ENCODE peak calls at places on chromosomes 1 and 21, in eight cellular contexts. One of them, this sample, is unnamed. For H3K36me3 and H3K27me3, the result is how much of the 10 kb centered on the place peaks cover.

GRCh38 chr1:181405584-181405983 is 77.7 kb upstream of the CACNA1E start:
- DNase-seq in colonic mucosa: no peak
- DNase-seq in tibial artery: no peak
- DNase-seq in SK-N-SH: no peak
- DNase-seq in transverse colon: no peak
- DNase-seq in heart left ventricle: no peak
- DNase-seq in WERI-Rb-1: no peak
- DNase-seq in osteoblast: no peak
- DNase-seq in this sample: no peak

GRCh38 chr1:152654110-152654509 is 9.1 kb upstream of the LCE2D start:
- DNase-seq in colonic mucosa: peak
- DNase-seq in tibial artery: no peak
- DNase-seq in SK-N-SH: peak
- DNase-seq in transverse colon: peak
- DNase-seq in heart left ventricle: no peak
- DNase-seq in WERI-Rb-1: peak
- DNase-seq in osteoblast: peak
- DNase-seq in this sample: peak

GRCh38 chr1:39130297-39130696 is 74.2 kb upstream of the MACF1 start:
- DNase-seq in colonic mucosa: no peak
- DNase-seq in tibial artery: no peak
- DNase-seq in SK-N-SH: no peak
- DNase-seq in transverse colon: no peak
- DNase-seq in heart left ventricle: no peak
- DNase-seq in WERI-Rb-1: no peak
- DNase-seq in osteoblast: peak
- DNase-seq in this sample: no peak

GRCh38 chr1:185741551-185741950 is 7.4 kb downstream of the HMCN1 start:
- DNase-seq in colonic mucosa: no peak
- DNase-seq in tibial artery: no peak
- DNase-seq in SK-N-SH: no peak
- DNase-seq in transverse colon: no peak
- DNase-seq in heart left ventricle: no peak
- DNase-seq in WERI-Rb-1: no peak
- DNase-seq in osteoblast: no peak
- DNase-seq in this sample: no peak

GRCh38 chr1:200737647-200738296 is 921 bp upstream of the CAMSAP2 start:
- DNase-seq in colonic mucosa: no peak
- DNase-seq in tibial artery: no peak
- DNase-seq in SK-N-SH: no peak
- DNase-seq in transverse colon: no peak
- DNase-seq in heart left ventricle: no peak
- DNase-seq in WERI-Rb-1: no peak
- DNase-seq in osteoblast: peak
- DNase-seq in this sample: no peak

GRCh38 chr1:115544131-115544530 is 97.6 kb upstream of the VANGL1 start:
- DNase-seq in colonic mucosa: no peak
- DNase-seq in tibial artery: no peak
- DNase-seq in SK-N-SH: no peak
- DNase-seq in transverse colon: no peak
- DNase-seq in heart left ventricle: no peak
- DNase-seq in WERI-Rb-1: no peak
- DNase-seq in osteoblast: no peak
- DNase-seq in this sample: no peak

GRCh38 chr1:213745451-213745850 is 242.3 kb upstream of the PROX1 start:
- DNase-seq in colonic mucosa: no peak
- DNase-seq in tibial artery: no peak
- DNase-seq in SK-N-SH: no peak
- DNase-seq in transverse colon: no peak
- DNase-seq in heart left ventricle: no peak
- DNase-seq in WERI-Rb-1: no peak
- DNase-seq in osteoblast: no peak
- DNase-seq in this sample: no peak

GRCh38 chr1:115142616-115143015 is 53.3 kb upstream of the TSPAN2 start:
- DNase-seq in colonic mucosa: no peak
- DNase-seq in tibial artery: no peak
- DNase-seq in SK-N-SH: no peak
- DNase-seq in transverse colon: no peak
- DNase-seq in heart left ventricle: no peak
- DNase-seq in WERI-Rb-1: no peak
- DNase-seq in osteoblast: peak
- DNase-seq in this sample: no peak

GRCh38 chr1:156560585-156561163 is 11.7 kb downstream of the IQGAP3 start:
- DNase-seq in colonic mucosa: no peak
- DNase-seq in tibial artery: no peak
- DNase-seq in SK-N-SH: peak
- DNase-seq in transverse colon: no peak
- DNase-seq in heart left ventricle: no peak
- DNase-seq in WERI-Rb-1: peak
- DNase-seq in osteoblast: no peak
- DNase-seq in this sample: no peak

GRCh38 chr1:64631346-64632052 is 113.4 kb upstream of the RAVER2 start:
- DNase-seq in colonic mucosa: no peak
- DNase-seq in tibial artery: no peak
- DNase-seq in SK-N-SH: no peak
- DNase-seq in transverse colon: no peak
- DNase-seq in heart left ventricle: no peak
- DNase-seq in WERI-Rb-1: no peak
- DNase-seq in osteoblast: no peak
- DNase-seq in this sample: no peak
- H3K36me3 ChIP-seq in colonic mucosa: under half
- H3K36me3 ChIP-seq in tibial artery: under half
- H3K36me3 ChIP-seq in SK-N-SH: under half
- H3K36me3 ChIP-seq in transverse colon: under half
- H3K36me3 ChIP-seq in heart left ventricle: under half
- H3K36me3 ChIP-seq in WERI-Rb-1: under half
- H3K36me3 ChIP-seq in osteoblast: under half
- H3K36me3 ChIP-seq in this sample: under half

GRCh38 chr1:65020774-65021173 is 54.4 kb upstream of the JAK1 start:
- DNase-seq in colonic mucosa: no peak
- DNase-seq in tibial artery: no peak
- DNase-seq in SK-N-SH: no peak
- DNase-seq in transverse colon: no peak
- DNase-seq in heart left ventricle: no peak
- DNase-seq in WERI-Rb-1: no peak
- DNase-seq in osteoblast: peak
- DNase-seq in this sample: no peak
- TF ChIP-seq CTCF in colonic mucosa: no peak
- TF ChIP-seq CTCF in tibial artery: no peak
- TF ChIP-seq CTCF in SK-N-SH: peak
- TF ChIP-seq CTCF in transverse colon: no peak
- TF ChIP-seq CTCF in heart left ventricle: peak
- TF ChIP-seq CTCF in WERI-Rb-1: peak
- TF ChIP-seq CTCF in osteoblast: peak
- TF ChIP-seq CTCF in this sample: peak

GRCh38 chr1:87922885-87923284 is 594.2 kb downstream of the LMO4 start:
- DNase-seq in colonic mucosa: no peak
- DNase-seq in tibial artery: no peak
- DNase-seq in SK-N-SH: no peak
- DNase-seq in transverse colon: no peak
- DNase-seq in heart left ventricle: no peak
- DNase-seq in WERI-Rb-1: no peak
- DNase-seq in osteoblast: no peak
- DNase-seq in this sample: no peak
- H3K27me3 ChIP-seq in colonic mucosa: under half
- H3K27me3 ChIP-seq in tibial artery: under half
- H3K27me3 ChIP-seq in SK-N-SH: under half
- H3K27me3 ChIP-seq in transverse colon: under half
- H3K27me3 ChIP-seq in heart left ventricle: under half
- H3K27me3 ChIP-seq in WERI-Rb-1: under half
- H3K27me3 ChIP-seq in osteoblast: under half
- H3K27me3 ChIP-seq in this sample: under half

GRCh38 chr21:32734214-32734613 is 6.4 kb upstream of the SYNJ1 start:
- DNase-seq in colonic mucosa: no peak
- DNase-seq in tibial artery: no peak
- DNase-seq in SK-N-SH: no peak
- DNase-seq in transverse colon: no peak
- DNase-seq in heart left ventricle: no peak
- DNase-seq in WERI-Rb-1: no peak
- DNase-seq in osteoblast: no peak
- DNase-seq in this sample: no peak

GRCh38 chr21:32741336-32741735 is 13.5 kb upstream of the SYNJ1 start:
- DNase-seq in colonic mucosa: no peak
- DNase-seq in tibial artery: no peak
- DNase-seq in SK-N-SH: no peak
- DNase-seq in transverse colon: no peak
- DNase-seq in heart left ventricle: no peak
- DNase-seq in WERI-Rb-1: no peak
- DNase-seq in osteoblast: no peak
- DNase-seq in this sample: no peak

GRCh38 chr21:32742470-32742869 is 14.7 kb upstream of the SYNJ1 start:
- DNase-seq in colonic mucosa: no peak
- DNase-seq in tibial artery: no peak
- DNase-seq in SK-N-SH: no peak
- DNase-seq in transverse colon: no peak
- DNase-seq in heart left ventricle: no peak
- DNase-seq in WERI-Rb-1: no peak
- DNase-seq in osteoblast: no peak
- DNase-seq in this sample: no peak

GRCh38 chr21:32735524-32735923 is 7.7 kb upstream of the SYNJ1 start:
- DNase-seq in colonic mucosa: no peak
- DNase-seq in tibial artery: no peak
- DNase-seq in SK-N-SH: no peak
- DNase-seq in transverse colon: no peak
- DNase-seq in heart left ventricle: no peak
- DNase-seq in WERI-Rb-1: no peak
- DNase-seq in osteoblast: peak
- DNase-seq in this sample: no peak

DNA sequence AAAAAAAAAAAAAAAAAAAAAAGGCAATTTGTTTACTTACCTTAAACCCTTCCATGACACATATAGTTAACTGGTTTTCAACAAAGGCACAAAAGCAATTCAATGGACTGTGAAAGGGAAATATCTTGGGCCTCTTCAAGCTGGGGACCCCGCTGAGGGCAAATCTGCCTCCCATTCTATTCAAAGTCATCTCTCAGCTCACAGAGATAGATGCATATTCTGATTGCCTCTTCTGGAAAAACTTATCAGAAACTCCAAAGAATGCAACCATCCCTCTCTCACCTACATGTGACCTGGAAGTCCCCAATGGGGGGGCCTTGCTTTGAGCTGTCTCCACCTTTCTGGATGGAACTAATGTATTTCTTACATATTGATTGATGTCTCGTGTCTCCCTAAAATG is 12.1 kb upstream of the SYNJ1 start:
- DNase-seq in colonic mucosa: no peak
- DNase-seq in tibial artery: no peak
- DNase-seq in SK-N-SH: no peak
- DNase-seq in transverse colon: no peak
- DNase-seq in heart left ventricle: no peak
- DNase-seq in WERI-Rb-1: no peak
- DNase-seq in osteoblast: no peak
- DNase-seq in this sample: no peak
- H3K36me3 ChIP-seq in colonic mucosa: under half
- H3K36me3 ChIP-seq in tibial artery: half or more
- H3K36me3 ChIP-seq in SK-N-SH: half or more
- H3K36me3 ChIP-seq in transverse colon: under half
- H3K36me3 ChIP-seq in heart left ventricle: half or more
- H3K36me3 ChIP-seq in WERI-Rb-1: half or more
- H3K36me3 ChIP-seq in osteoblast: half or more
- H3K36me3 ChIP-seq in this sample: under half

DNA sequence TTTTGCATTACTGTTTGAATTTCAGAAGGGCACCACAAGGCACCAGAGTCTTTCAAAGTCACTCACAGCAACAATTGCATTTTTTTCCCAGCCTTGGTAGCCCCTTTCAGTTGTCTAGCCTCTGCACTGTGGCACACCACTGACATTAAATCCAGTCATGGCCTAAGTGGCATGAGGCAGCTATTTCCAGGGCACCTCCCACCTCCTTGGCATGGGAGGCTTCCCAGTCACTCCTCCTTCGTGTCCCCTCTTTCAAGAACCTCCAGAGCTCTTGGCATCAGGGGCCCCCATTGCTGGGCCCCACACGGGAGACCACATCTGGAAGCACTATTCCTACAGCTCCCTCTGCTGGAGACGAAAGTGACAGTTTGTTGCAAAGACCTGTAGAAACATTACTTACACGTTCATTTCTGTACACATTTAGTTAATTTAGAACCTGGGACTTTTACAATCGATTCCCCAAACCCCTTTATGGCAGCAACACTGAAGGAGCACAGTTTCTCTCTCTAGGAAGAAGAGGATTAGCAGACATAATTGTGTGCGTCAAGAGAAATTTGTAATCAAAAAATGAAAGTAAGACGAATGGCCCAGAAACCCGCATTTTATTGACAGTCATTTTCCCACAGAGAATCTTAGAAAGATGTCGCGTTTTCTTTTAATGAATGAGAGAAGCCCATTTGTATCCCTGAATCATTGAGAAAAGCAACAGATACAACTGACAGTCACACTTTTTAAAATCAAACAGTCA is 5.7 kb upstream of the CHD5 start:
- DNase-seq in colonic mucosa: no peak
- DNase-seq in tibial artery: no peak
- DNase-seq in SK-N-SH: peak
- DNase-seq in transverse colon: no peak
- DNase-seq in heart left ventricle: no peak
- DNase-seq in WERI-Rb-1: no peak
- DNase-seq in osteoblast: peak
- DNase-seq in this sample: no peak
- TF ChIP-seq CTCF in colonic mucosa: peak
- TF ChIP-seq CTCF in tibial artery: peak
- TF ChIP-seq CTCF in SK-N-SH: peak
- TF ChIP-seq CTCF in transverse colon: peak
- TF ChIP-seq CTCF in heart left ventricle: peak
- TF ChIP-seq CTCF in WERI-Rb-1: peak
- TF ChIP-seq CTCF in osteoblast: peak
- TF ChIP-seq CTCF in this sample: peak

DNA sequence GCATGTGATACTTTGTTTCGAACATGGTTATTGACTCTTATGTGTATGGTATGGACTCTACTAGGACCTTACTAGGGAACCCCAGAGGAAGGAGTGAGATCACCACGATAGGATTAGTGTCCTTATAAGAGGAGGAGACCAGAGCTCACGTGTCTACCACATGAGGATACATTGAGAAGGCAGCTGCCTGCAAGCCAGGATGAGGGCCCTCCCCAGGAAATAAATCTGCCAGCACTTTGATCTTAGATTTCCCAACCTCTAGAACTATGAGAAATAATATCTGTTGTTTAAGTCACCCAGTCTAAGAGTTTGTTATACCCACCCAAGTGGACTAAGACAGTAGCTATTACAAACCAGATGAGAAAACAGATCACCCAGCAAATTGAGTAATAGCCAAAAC is 559.3 kb upstream of the USP24 start:
- DNase-seq in colonic mucosa: no peak
- DNase-seq in tibial artery: no peak
- DNase-seq in SK-N-SH: no peak
- DNase-seq in transverse colon: no peak
- DNase-seq in heart left ventricle: no peak
- DNase-seq in WERI-Rb-1: no peak
- DNase-seq in osteoblast: no peak
- DNase-seq in this sample: no peak
- H3K27me3 ChIP-seq in colonic mucosa: under half
- H3K27me3 ChIP-seq in tibial artery: under half
- H3K27me3 ChIP-seq in SK-N-SH: under half
- H3K27me3 ChIP-seq in transverse colon: under half
- H3K27me3 ChIP-seq in heart left ventricle: under half
- H3K27me3 ChIP-seq in WERI-Rb-1: under half
- H3K27me3 ChIP-seq in osteoblast: under half
- H3K27me3 ChIP-seq in this sample: under half

DNA sequence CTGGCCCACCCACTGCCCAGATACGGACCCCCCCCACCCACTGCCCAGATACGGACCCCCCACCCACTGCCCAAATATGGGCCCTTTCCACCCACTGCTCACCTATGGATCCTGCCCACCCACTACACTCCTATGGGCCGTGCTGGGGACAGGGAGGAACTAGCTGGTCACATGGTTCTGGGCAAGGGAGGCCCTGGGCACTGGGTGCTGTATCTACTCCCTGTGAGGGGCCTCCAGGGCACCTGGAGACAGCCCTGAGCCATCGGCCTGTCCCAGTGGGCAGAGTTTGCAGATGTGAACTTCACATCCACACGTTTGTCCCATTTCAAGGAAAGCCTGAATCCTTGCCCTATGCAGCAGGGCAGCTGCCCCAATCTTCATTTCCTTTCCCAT is 71.4 kb upstream of the COL6A1 start:
- DNase-seq in colonic mucosa: no peak
- DNase-seq in tibial artery: no peak
- DNase-seq in SK-N-SH: peak
- DNase-seq in transverse colon: no peak
- DNase-seq in heart left ventricle: peak
- DNase-seq in WERI-Rb-1: no peak
- DNase-seq in osteoblast: no peak
- DNase-seq in this sample: no peak
- H3K36me3 ChIP-seq in colonic mucosa: under half
- H3K36me3 ChIP-seq in tibial artery: under half
- H3K36me3 ChIP-seq in SK-N-SH: under half
- H3K36me3 ChIP-seq in transverse colon: under half
- H3K36me3 ChIP-seq in heart left ventricle: under half
- H3K36me3 ChIP-seq in WERI-Rb-1: under half
- H3K36me3 ChIP-seq in osteoblast: under half
- H3K36me3 ChIP-seq in this sample: under half

This sample was measured in GM06990.